ENCODE peak calls at places on chromosomes 16 and 17, in seven cellular contexts. U, G, K, R, F, N and M are unnamed samples.
A peak's percentile ranks its signal among the peaks of the same experiment; 100 is the strongest.

GRCh38 chr17:15263680-15264079 is 1.4 kb downstream of the PMP22 start:
- DNase-seq in N (no peak), R (no peak), F (no peak), G (no peak), U (no peak), K (no peak), M (no peak)

GRCh38 chr16:11546522-11547485 is 39.9 kb downstream of the LITAF start:
- DNase-seq in K (no peak), N (no peak), U (no peak), G (no peak), F (no peak), R (no peak), M (no peak)

GRCh38 chr16:54411555-54411954 is 125.0 kb upstream of the IRX3 start:
- DNase-seq in K (no peak), R (no peak), G (no peak), U (no peak), N (no peak), F (no peak), M (no peak)

GRCh38 chr17:27083408-27084185 is 210.3 kb upstream of the WSB1 start:
- DNase-seq in G (no peak), U (no peak), K (no peak), R (no peak), N (no peak), F (no peak), M (peak; percentile 54)

GRCh38 chr17:55645361-55645760 is 77.3 kb downstream of the TMEM100 start:
- DNase-seq in R (no peak), F (no peak), U (no peak), K (no peak), N (no peak), G (no peak), M (no peak)

GRCh38 chr16:89761304-89761922 is 40.1 kb downstream of the ZNF276 start:
- DNase-seq in G (no peak), U (no peak), R (no peak), N (no peak), F (no peak), K (no peak), M (no peak)

GRCh38 chr17:7281953-7282751 is 634 bp downstream of the SLC2A4 start:
- DNase-seq in N (no peak), U (no peak), G (no peak), F (no peak), R (peak; percentile 35), K (peak; percentile 87), M (peak; percentile 82)

GRCh38 chr16:13109171-13109570 is 207.8 kb downstream of the SHISA9 start:
- DNase-seq in R (no peak), U (no peak), K (no peak), G (no peak), N (no peak), F (no peak), M (no peak)

GRCh38 chr17:44828919-44829557 is 1.0 kb downstream of the GJC1 start:
- DNase-seq in K (no peak), G (no peak), U (no peak), N (no peak), R (no peak), F (peak; percentile 65), M (no peak)

GRCh38 chr16:81004646-81005353 is 1.9 kb downstream of the CMC2 start:
- DNase-seq in R (no peak), G (no peak), F (peak; percentile 72), N (no peak), K (no peak), U (no peak), M (no peak)

GRCh38 chr16:75445298-75445697 is 12.0 kb upstream of the CFDP1 start:
- DNase-seq in K (no peak), G (no peak), R (no peak), F (no peak), N (no peak), U (no peak), M (no peak)

GRCh38 chr16:29230671-29231091 is 175.8 kb downstream of the NPIPB11 start:
- DNase-seq in N (no peak), G (peak; percentile 78), F (no peak), K (no peak), U (no peak), R (no peak), M (peak; percentile 85)

GRCh38 chr17:63997341-63998048 is 656 bp upstream of the PRR29 start:
- DNase-seq in F (peak; percentile 47), R (no peak), G (no peak), U (no peak), N (no peak), K (peak; percentile 60), M (no peak)

GRCh38 chr16:962901-963814 is 7.6 kb downstream of the LMF1 start:
- DNase-seq in U (no peak), R (no peak), K (no peak), G (no peak), F (no peak), N (no peak), M (no peak)

GRCh38 chr17:6355196-6355595 is 79.7 kb downstream of the AIPL1 start:
- DNase-seq in K (no peak), R (no peak), U (no peak), F (no peak), N (no peak), G (peak; percentile 74), M (no peak)

GRCh38 chr16:85641776-85642176 is 28.7 kb downstream of the GSE1 start:
- DNase-seq in R (no peak), K (peak; percentile 85), F (no peak), N (peak; percentile 72), U (no peak), G (no peak), M (peak; percentile 81)

GRCh38 chr16:3854740-3855139 is 25.8 kb downstream of the CREBBP start:
- DNase-seq in G (no peak), F (no peak), R (no peak), N (no peak), K (no peak), U (no peak), M (no peak)

DNA sequence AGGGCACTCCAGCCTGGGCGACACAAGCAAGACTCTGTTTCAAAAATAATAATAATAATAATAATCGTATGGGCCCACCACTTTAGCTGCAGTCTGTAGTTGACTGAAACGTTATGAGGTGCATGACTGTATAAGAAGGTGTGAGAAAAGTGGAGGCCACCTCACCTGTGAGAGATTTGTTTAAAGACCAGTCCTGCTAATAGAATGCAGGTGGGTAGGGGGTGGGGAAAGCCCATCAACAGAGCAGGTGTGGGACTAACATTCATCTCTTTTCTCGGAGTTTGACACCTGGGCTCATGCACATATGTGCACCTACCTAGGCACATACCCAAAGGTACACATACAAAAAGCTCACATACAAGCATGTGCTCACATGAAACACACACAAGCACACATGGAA is 68.0 kb upstream of the TOB1 start:
- DNase-seq in F (no peak), R (no peak), K (no peak), U (no peak), G (no peak), N (no peak), M (no peak)
- H3K27ac ChIP-seq in F (no peak overlapping the region), R (peak overlapping the region; percentile 71), K (no peak overlapping the region), U (no peak overlapping the region), G (peak overlapping the region; percentile 98), N (no peak overlapping the region), M (no peak overlapping the region)

DNA sequence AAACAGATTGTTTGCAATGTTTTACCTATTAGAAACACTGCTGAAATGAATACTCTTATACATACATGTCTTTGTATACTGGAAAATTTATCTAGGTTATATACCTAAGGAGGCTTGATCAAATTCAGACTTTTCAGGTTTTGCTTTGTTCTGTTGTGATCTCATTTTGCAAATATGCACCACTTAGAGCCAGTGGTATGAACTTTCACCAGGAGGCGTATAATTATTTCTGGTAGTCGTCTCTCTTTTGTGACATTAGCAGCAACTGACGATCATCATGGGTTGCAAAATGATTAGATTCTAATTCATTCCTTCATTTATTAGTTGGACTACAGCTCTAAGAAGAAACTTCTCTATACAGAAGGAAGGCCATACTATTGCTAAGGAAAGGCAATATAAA is 26.9 kb downstream of the AP1G1 start:
- DNase-seq in F (no peak), K (no peak), G (no peak), U (no peak), R (no peak), N (no peak), M (no peak)
- TF ChIP-seq CTCF in F (no peak), K (no peak), G (no peak), U (no peak), R (no peak), N (no peak), M (no peak)

GRCh38 chr16:66845080-66845410 is 831 bp downstream of the CA7 start:
- DNase-seq in K (no peak), R (no peak), N (no peak), U (no peak), F (no peak), G (no peak), M (no peak)

GRCh38 chr16:66845791-66846221 is 1.6 kb downstream of the CA7 start:
- DNase-seq in R (no peak), K (no peak), G (no peak), F (no peak), N (no peak), U (no peak), M (no peak)

GRCh38 chr16:66844009-66844341 is 239 bp upstream of the CA7 start:
- DNase-seq in R (no peak), N (no peak), U (no peak), G (no peak), K (no peak), F (no peak), M (no peak)

GRCh38 chr16:66843191-66843590 is 1.0 kb upstream of the CA7 start:
- DNase-seq in F (no peak), G (no peak), K (no peak), U (no peak), N (no peak), R (no peak), M (no peak)

DNA sequence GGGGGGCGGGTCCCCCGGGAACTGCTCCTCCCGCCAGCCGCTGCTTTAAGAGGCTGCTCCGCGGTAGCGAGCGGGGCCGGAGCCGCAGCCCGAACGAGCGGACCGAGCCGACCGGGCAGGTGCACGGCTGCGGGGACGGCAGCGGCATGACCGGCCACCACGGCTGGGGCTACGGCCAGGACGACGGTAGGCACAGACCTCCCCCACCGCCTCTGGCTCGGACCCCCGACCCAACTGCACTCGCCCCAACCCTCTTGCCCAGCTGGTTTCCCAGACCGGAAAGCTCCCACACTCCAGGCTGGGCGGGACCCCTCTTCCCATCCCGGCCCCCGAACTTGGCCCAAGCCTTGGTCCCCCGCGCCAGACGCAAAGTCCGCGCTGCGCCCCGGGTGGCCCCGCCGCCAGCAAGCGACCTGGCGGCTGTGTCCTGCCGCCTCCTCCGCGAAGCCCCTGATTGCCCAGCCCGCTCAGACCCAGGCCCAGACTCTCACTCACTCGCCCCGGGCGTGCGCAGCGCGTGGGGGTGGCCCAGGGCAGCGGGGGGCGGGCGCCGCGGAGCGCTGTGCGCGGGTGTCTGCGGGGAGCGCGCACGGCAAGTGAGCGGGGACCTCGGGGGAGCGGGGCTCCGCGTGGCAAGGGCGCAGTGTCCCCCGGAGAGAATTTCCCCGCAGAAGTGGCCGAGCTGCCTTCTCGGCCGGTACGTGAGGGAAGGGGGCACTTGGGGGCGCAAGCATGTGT is at the start of gene CA7:
- DNase-seq in U (no peak), N (no peak), F (no peak), G (no peak), K (no peak), R (peak; percentile 61), M (peak; percentile 86)
- TF ChIP-seq POLR2AphosphoS5 in U (no peak), N (no peak), F (no peak), G (no peak), K (no peak), R (no peak), M (no peak)

DNA sequence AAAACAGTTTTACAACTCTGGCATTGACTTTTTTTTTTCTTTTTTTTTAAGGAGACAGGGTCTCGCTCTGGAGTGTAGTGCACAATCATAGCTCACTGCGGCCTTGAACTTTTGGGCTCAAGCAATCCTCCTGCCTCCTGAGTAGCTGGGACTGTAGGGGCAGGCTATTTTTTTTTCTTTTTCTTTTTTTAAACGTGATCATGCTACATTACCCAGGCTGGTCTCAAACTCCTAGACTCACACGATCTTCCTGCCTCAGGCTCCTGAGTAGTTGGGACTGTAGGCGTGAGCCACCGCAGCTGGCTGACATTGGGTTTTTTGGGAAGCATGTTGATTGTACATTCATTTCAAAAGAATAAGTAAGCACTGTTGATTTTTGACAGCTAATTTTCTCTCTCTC is 32.1 kb downstream of the TNRC6A start:
- DNase-seq in G (no peak), U (no peak), F (no peak), K (no peak), N (no peak), R (no peak), M (no peak)
- H3K27ac ChIP-seq in G (peak overlapping the region; percentile 56), U (no peak overlapping the region), F (no peak overlapping the region), K (peak overlapping the region; percentile 33), N (no peak overlapping the region), R (no peak overlapping the region), M (no peak overlapping the region)